ENCODE peak calls at places on chromosomes 11 and 22, in nine cellular contexts. One of them, this sample, is unnamed.

GRCh38 chr22:37726240-37726887 is 29.5 kb downstream of the TRIOBP start:
- DNase-seq in cardiac muscle cell: no peak
- DNase-seq in body of pancreas: no peak
- DNase-seq in endodermal cell: no peak
- DNase-seq in A549: no peak
- DNase-seq in HepG2: no peak
- DNase-seq in CD4-positive, alpha-beta T cell: no peak
- DNase-seq in astrocyte of the spinal cord: no peak
- DNase-seq in H9: no peak
- DNase-seq in this sample: no peak

GRCh38 chr11:17703951-17704350 is 15.4 kb upstream of the MYOD1 start:
- DNase-seq in cardiac muscle cell: no peak
- DNase-seq in CD4-positive, alpha-beta T cell: no peak
- DNase-seq in astrocyte of the spinal cord: no peak
- DNase-seq in endodermal cell: no peak
- DNase-seq in body of pancreas: no peak
- DNase-seq in H9: no peak
- DNase-seq in A549: no peak
- DNase-seq in HepG2: no peak
- DNase-seq in this sample: no peak

GRCh38 chr22:45503816-45504702 is 1.4 kb downstream of the FBLN1 start:
- DNase-seq in body of pancreas: no peak
- DNase-seq in HepG2: no peak
- DNase-seq in astrocyte of the spinal cord: peak; percentile 78
- DNase-seq in CD4-positive, alpha-beta T cell: no peak
- DNase-seq in H9: peak; percentile 77
- DNase-seq in A549: no peak
- DNase-seq in endodermal cell: peak; percentile 87
- DNase-seq in cardiac muscle cell: no peak
- DNase-seq in this sample: no peak

GRCh38 chr11:103662880-103663279 is 373.6 kb upstream of the DDI1 start:
- DNase-seq in cardiac muscle cell: no peak
- DNase-seq in endodermal cell: no peak
- DNase-seq in body of pancreas: no peak
- DNase-seq in H9: no peak
- DNase-seq in A549: no peak
- DNase-seq in CD4-positive, alpha-beta T cell: no peak
- DNase-seq in HepG2: no peak
- DNase-seq in astrocyte of the spinal cord: no peak
- DNase-seq in this sample: no peak

GRCh38 chr22:45218974-45219373 is 21.7 kb downstream of the KIAA0930 start:
- DNase-seq in CD4-positive, alpha-beta T cell: no peak
- DNase-seq in HepG2: no peak
- DNase-seq in body of pancreas: no peak
- DNase-seq in H9: no peak
- DNase-seq in A549: no peak
- DNase-seq in astrocyte of the spinal cord: no peak
- DNase-seq in endodermal cell: no peak
- DNase-seq in cardiac muscle cell: no peak
- DNase-seq in this sample: no peak

GRCh38 chr22:40121463-40121862 is 56.3 kb upstream of the TNRC6B start:
- DNase-seq in endodermal cell: no peak
- DNase-seq in HepG2: no peak
- DNase-seq in body of pancreas: peak; percentile 30
- DNase-seq in H9: no peak
- DNase-seq in astrocyte of the spinal cord: no peak
- DNase-seq in cardiac muscle cell: peak; percentile 34
- DNase-seq in A549: no peak
- DNase-seq in CD4-positive, alpha-beta T cell: no peak
- DNase-seq in this sample: no peak

GRCh38 chr11:45097721-45098493 is 48.5 kb upstream of the PRDM11 start:
- DNase-seq in H9: peak; percentile 84
- DNase-seq in astrocyte of the spinal cord: peak; percentile 39
- DNase-seq in endodermal cell: peak; percentile 97
- DNase-seq in cardiac muscle cell: peak; percentile 93
- DNase-seq in body of pancreas: peak; percentile 73
- DNase-seq in HepG2: no peak
- DNase-seq in A549: no peak
- DNase-seq in CD4-positive, alpha-beta T cell: no peak
- DNase-seq in this sample: no peak

GRCh38 chr11:108122166-108122628 is 830 bp downstream of the ACAT1 start:
- DNase-seq in H9: no peak
- DNase-seq in cardiac muscle cell: no peak
- DNase-seq in body of pancreas: peak; percentile 53
- DNase-seq in endodermal cell: no peak
- DNase-seq in A549: no peak
- DNase-seq in HepG2: no peak
- DNase-seq in astrocyte of the spinal cord: peak; percentile 31
- DNase-seq in CD4-positive, alpha-beta T cell: no peak
- DNase-seq in this sample: no peak

GRCh38 chr11:83865636-83866461 is 579.7 kb upstream of the CCDC90B start:
- DNase-seq in astrocyte of the spinal cord: peak; percentile 70
- DNase-seq in cardiac muscle cell: no peak
- DNase-seq in A549: no peak
- DNase-seq in H9: no peak
- DNase-seq in endodermal cell: peak; percentile 37
- DNase-seq in CD4-positive, alpha-beta T cell: no peak
- DNase-seq in body of pancreas: no peak
- DNase-seq in HepG2: no peak
- DNase-seq in this sample: no peak

GRCh38 chr11:129458278-129458677 is 82.6 kb downstream of the BARX2 start:
- DNase-seq in H9: no peak
- DNase-seq in cardiac muscle cell: no peak
- DNase-seq in A549: no peak
- DNase-seq in CD4-positive, alpha-beta T cell: no peak
- DNase-seq in body of pancreas: no peak
- DNase-seq in HepG2: no peak
- DNase-seq in endodermal cell: no peak
- DNase-seq in astrocyte of the spinal cord: no peak
- DNase-seq in this sample: no peak

GRCh38 chr22:49567894-49568750 is 259.6 kb downstream of the BRD1 start:
- DNase-seq in astrocyte of the spinal cord: no peak
- DNase-seq in H9: peak; percentile 25
- DNase-seq in A549: no peak
- DNase-seq in HepG2: no peak
- DNase-seq in endodermal cell: peak; percentile 39
- DNase-seq in body of pancreas: no peak
- DNase-seq in CD4-positive, alpha-beta T cell: no peak
- DNase-seq in cardiac muscle cell: no peak
- DNase-seq in this sample: no peak

GRCh38 chr11:6298605-6299004 is 21.7 kb downstream of the CAVIN3 start:
- DNase-seq in cardiac muscle cell: peak; percentile 73
- DNase-seq in astrocyte of the spinal cord: no peak
- DNase-seq in HepG2: peak; percentile 38
- DNase-seq in A549: peak; percentile 50
- DNase-seq in H9: peak; percentile 93
- DNase-seq in body of pancreas: peak; percentile 85
- DNase-seq in endodermal cell: peak; percentile 95
- DNase-seq in CD4-positive, alpha-beta T cell: no peak
- DNase-seq in this sample: no peak

GRCh38 chr11:35073691-35074382 is 65.1 kb upstream of the CD44 start:
- DNase-seq in A549: no peak
- DNase-seq in endodermal cell: no peak
- DNase-seq in CD4-positive, alpha-beta T cell: no peak
- DNase-seq in astrocyte of the spinal cord: no peak
- DNase-seq in body of pancreas: no peak
- DNase-seq in HepG2: no peak
- DNase-seq in cardiac muscle cell: no peak
- DNase-seq in H9: no peak
- DNase-seq in this sample: no peak

GRCh38 chr22:45481661-45482060 is 21.0 kb upstream of the FBLN1 start:
- DNase-seq in H9: no peak
- DNase-seq in astrocyte of the spinal cord: no peak
- DNase-seq in cardiac muscle cell: no peak
- DNase-seq in CD4-positive, alpha-beta T cell: no peak
- DNase-seq in HepG2: no peak
- DNase-seq in endodermal cell: no peak
- DNase-seq in A549: no peak
- DNase-seq in body of pancreas: no peak
- DNase-seq in this sample: no peak

GRCh38 chr11:3171931-3172560 is 6.9 kb upstream of the OSBPL5 start:
- DNase-seq in cardiac muscle cell: no peak
- DNase-seq in endodermal cell: no peak
- DNase-seq in body of pancreas: no peak
- DNase-seq in H9: no peak
- DNase-seq in A549: no peak
- DNase-seq in CD4-positive, alpha-beta T cell: no peak
- DNase-seq in astrocyte of the spinal cord: no peak
- DNase-seq in HepG2: no peak
- DNase-seq in this sample: no peak

GRCh38 chr11:109853156-109853776 is 239.9 kb upstream of the ZC3H12C start:
- DNase-seq in A549: no peak
- DNase-seq in CD4-positive, alpha-beta T cell: no peak
- DNase-seq in cardiac muscle cell: peak; percentile 60
- DNase-seq in endodermal cell: no peak
- DNase-seq in astrocyte of the spinal cord: peak; percentile 88
- DNase-seq in body of pancreas: no peak
- DNase-seq in HepG2: peak; percentile 15
- DNase-seq in H9: no peak
- DNase-seq in this sample: no peak

GRCh38 chr11:124672531-124673215 is 866 bp downstream of the SIAE start:
- DNase-seq in body of pancreas: no peak
- DNase-seq in endodermal cell: no peak
- DNase-seq in cardiac muscle cell: no peak
- DNase-seq in A549: no peak
- DNase-seq in CD4-positive, alpha-beta T cell: no peak
- DNase-seq in HepG2: no peak
- DNase-seq in astrocyte of the spinal cord: no peak
- DNase-seq in H9: no peak
- DNase-seq in this sample: no peak

GRCh38 chr11:12860827-12861226 is 148.3 kb upstream of the RASSF10 start:
- DNase-seq in CD4-positive, alpha-beta T cell: no peak
- DNase-seq in cardiac muscle cell: no peak
- DNase-seq in H9: no peak
- DNase-seq in astrocyte of the spinal cord: peak; percentile 54
- DNase-seq in HepG2: no peak
- DNase-seq in endodermal cell: no peak
- DNase-seq in A549: no peak
- DNase-seq in body of pancreas: no peak
- DNase-seq in this sample: no peak

GRCh38 chr11:96075532-96075959 is 151.6 kb upstream of the MTMR2 start:
- DNase-seq in cardiac muscle cell: no peak
- DNase-seq in H9: no peak
- DNase-seq in body of pancreas: no peak
- DNase-seq in HepG2: no peak
- DNase-seq in astrocyte of the spinal cord: peak; percentile 47
- DNase-seq in endodermal cell: no peak
- DNase-seq in CD4-positive, alpha-beta T cell: no peak
- DNase-seq in A549: no peak
- DNase-seq in this sample: no peak

GRCh38 chr11:86206296-86206695 is 38.3 kb upstream of the EED start:
- DNase-seq in endodermal cell: no peak
- DNase-seq in A549: no peak
- DNase-seq in HepG2: no peak
- DNase-seq in cardiac muscle cell: no peak
- DNase-seq in body of pancreas: no peak
- DNase-seq in CD4-positive, alpha-beta T cell: no peak
- DNase-seq in astrocyte of the spinal cord: no peak
- DNase-seq in H9: no peak
- DNase-seq in this sample: no peak

GRCh38 chr11:86207413-86207812 is 37.1 kb upstream of the EED start:
- DNase-seq in astrocyte of the spinal cord: no peak
- DNase-seq in body of pancreas: no peak
- DNase-seq in cardiac muscle cell: no peak
- DNase-seq in H9: no peak
- DNase-seq in HepG2: no peak
- DNase-seq in endodermal cell: no peak
- DNase-seq in A549: no peak
- DNase-seq in CD4-positive, alpha-beta T cell: no peak
- DNase-seq in this sample: no peak

GRCh38 chr11:86208572-86208971 is 36.0 kb upstream of the EED start:
- DNase-seq in cardiac muscle cell: no peak
- DNase-seq in CD4-positive, alpha-beta T cell: no peak
- DNase-seq in endodermal cell: no peak
- DNase-seq in astrocyte of the spinal cord: no peak
- DNase-seq in H9: no peak
- DNase-seq in HepG2: no peak
- DNase-seq in A549: no peak
- DNase-seq in body of pancreas: no peak
- DNase-seq in this sample: no peak

GRCh38 chr11:86204356-86204755 is 40.2 kb upstream of the EED start:
- DNase-seq in body of pancreas: no peak
- DNase-seq in astrocyte of the spinal cord: no peak
- DNase-seq in HepG2: no peak
- DNase-seq in CD4-positive, alpha-beta T cell: no peak
- DNase-seq in endodermal cell: no peak
- DNase-seq in H9: no peak
- DNase-seq in A549: no peak
- DNase-seq in cardiac muscle cell: no peak
- DNase-seq in this sample: no peak

GRCh38 chr11:86205415-86206268 is 38.9 kb upstream of the EED start:
- DNase-seq in body of pancreas: no peak
- DNase-seq in HepG2: peak; percentile 64
- DNase-seq in CD4-positive, alpha-beta T cell: no peak
- DNase-seq in astrocyte of the spinal cord: no peak
- DNase-seq in endodermal cell: no peak
- DNase-seq in H9: no peak
- DNase-seq in A549: no peak
- DNase-seq in cardiac muscle cell: no peak
- DNase-seq in this sample: no peak
- TF ChIP-seq CTCF in body of pancreas: no peak
- TF ChIP-seq CTCF in HepG2: peak; percentile 49
- TF ChIP-seq CTCF in CD4-positive, alpha-beta T cell: no peak
- TF ChIP-seq CTCF in astrocyte of the spinal cord: no peak
- TF ChIP-seq CTCF in endodermal cell: no peak
- TF ChIP-seq CTCF in H9: no peak
- TF ChIP-seq CTCF in A549: no peak
- TF ChIP-seq CTCF in cardiac muscle cell: no peak
- TF ChIP-seq CTCF in this sample: no peak

GRCh38 chr11:70942593-70942992 is 309.8 kb downstream of the SHANK2 start:
- DNase-seq in HepG2: peak; percentile 10
- DNase-seq in A549: no peak
- DNase-seq in H9: no peak
- DNase-seq in CD4-positive, alpha-beta T cell: no peak
- DNase-seq in astrocyte of the spinal cord: no peak
- DNase-seq in cardiac muscle cell: no peak
- DNase-seq in body of pancreas: no peak
- DNase-seq in endodermal cell: peak; percentile 78
- DNase-seq in this sample: no peak
- TF ChIP-seq CTCF in HepG2: peak; percentile 42
- TF ChIP-seq CTCF in A549: peak; percentile 19
- TF ChIP-seq CTCF in H9: peak; percentile 72
- TF ChIP-seq CTCF in CD4-positive, alpha-beta T cell: no peak
- TF ChIP-seq CTCF in astrocyte of the spinal cord: peak; percentile 37
- TF ChIP-seq CTCF in cardiac muscle cell: peak; percentile 12
- TF ChIP-seq CTCF in body of pancreas: peak; percentile 12
- TF ChIP-seq CTCF in endodermal cell: peak; percentile 73
- TF ChIP-seq CTCF in this sample: no peak

GRCh38 chr11:69638941-69639681 is 1.8 kb upstream of the CCND1 start:
- DNase-seq in H9: peak; percentile 98
- DNase-seq in CD4-positive, alpha-beta T cell: no peak
- DNase-seq in endodermal cell: peak; percentile 99
- DNase-seq in body of pancreas: peak; percentile 86
- DNase-seq in HepG2: peak; percentile 90
- DNase-seq in A549: peak; percentile 81
- DNase-seq in cardiac muscle cell: peak; percentile 95
- DNase-seq in astrocyte of the spinal cord: peak; percentile 98
- DNase-seq in this sample: no peak
- TF ChIP-seq CTCF in H9: no peak
- TF ChIP-seq CTCF in CD4-positive, alpha-beta T cell: no peak
- TF ChIP-seq CTCF in endodermal cell: no peak
- TF ChIP-seq CTCF in body of pancreas: no peak
- TF ChIP-seq CTCF in HepG2: no peak
- TF ChIP-seq CTCF in A549: no peak
- TF ChIP-seq CTCF in cardiac muscle cell: no peak
- TF ChIP-seq CTCF in astrocyte of the spinal cord: no peak
- TF ChIP-seq CTCF in this sample: no peak

GRCh38 chr11:14259186-14259784 is 99.7 kb downstream of the RRAS2 start:
- DNase-seq in astrocyte of the spinal cord: no peak
- DNase-seq in A549: no peak
- DNase-seq in H9: no peak
- DNase-seq in CD4-positive, alpha-beta T cell: no peak
- DNase-seq in cardiac muscle cell: no peak
- DNase-seq in endodermal cell: peak; percentile 70
- DNase-seq in body of pancreas: no peak
- DNase-seq in HepG2: no peak
- DNase-seq in this sample: no peak
- TF ChIP-seq CTCF in astrocyte of the spinal cord: no peak
- TF ChIP-seq CTCF in A549: no peak
- TF ChIP-seq CTCF in H9: peak; percentile 24
- TF ChIP-seq CTCF in CD4-positive, alpha-beta T cell: no peak
- TF ChIP-seq CTCF in cardiac muscle cell: no peak
- TF ChIP-seq CTCF in endodermal cell: no peak
- TF ChIP-seq CTCF in body of pancreas: no peak
- TF ChIP-seq CTCF in HepG2: no peak
- TF ChIP-seq CTCF in this sample: no peak

This sample was measured in activated B cell treated with CpG ODN at 0.5 μM for 24 hours.